ENCODE peak calls at places on chromosomes 4 and X, in ten cellular contexts. X is AG08396; U is stimulated activated naive B cell treated with anti-CD40 and anti-IgM and Interleukin-4, amounts not matched to agents 10 μg/mL and 1 μg/mL and 100 μg/mL, for 72 hours; C is stimulated activated CD4-positive, alpha-beta T cell treated with anti-CD3 and anti-CD28 coated beads, Interleukin-2, amount 100 ng/mL, for 48 hours; W is stimulated activated CD8-positive, alpha-beta memory T cell treated with anti-CD3 and anti-CD28 coated beads, Interleukin-2, amount 100 ng/mL, for 48 hours; O is GM23248; P is iPS-NIHi11; E is NCI-H1930; Y is GM19239; V is naive thymus-derived CD4-positive, alpha-beta T cell. F is an unnamed sample.
A peak's percentile ranks its signal among the peaks of the same experiment; 100 is the strongest.

GRCh38 chr4:15043226-15043625 is 40.9 kb downstream of the CPEB2 start:
- DNase-seq in O (no peak), W (no peak), V (no peak), U (no peak), X (no peak), Y (no peak), C (no peak), P (no peak), E (no peak), F (no peak)

GRCh38 chr4:99863804-99864203 is 30.4 kb downstream of the LAMTOR3 start:
- DNase-seq in O (peak; percentile 34), X (no peak), W (no peak), C (no peak), E (no peak), V (no peak), P (no peak), Y (no peak), U (no peak), F (no peak)

GRCh38 chr4:153275380-153276276 is 68.9 kb upstream of the MND1 start:
- DNase-seq in V (no peak), X (no peak), P (no peak), Y (no peak), W (no peak), O (no peak), U (no peak), E (no peak), C (no peak), F (no peak)

GRCh38 chrX:97401586-97402101 is 517.9 kb downstream of the RPA4 start:
- DNase-seq in E (no peak), U (no peak), O (peak; percentile 17), C (no peak), X (no peak), W (no peak), P (no peak), Y (no peak), V (no peak), F (no peak)

GRCh38 chr4:78325244-78326187 is 226.1 kb upstream of the ANXA3 start:
- DNase-seq in P (no peak), X (no peak), U (no peak), V (no peak), Y (no peak), C (no peak), W (no peak), O (peak; percentile 60), E (no peak), F (no peak)

GRCh38 chrX:40866878-40867277 is 131.5 kb upstream of the MED14 start:
- DNase-seq in O (peak; percentile 47), E (no peak), X (peak; percentile 17), Y (no peak), V (no peak), C (no peak), P (no peak), U (no peak), W (no peak), F (no peak)

GRCh38 chrX:68432648-68433047 is 647 bp downstream of the OPHN1 start:
- DNase-seq in Y (no peak), P (no peak), W (no peak), E (no peak), C (no peak), O (peak; percentile 60), X (no peak), U (no peak), V (no peak), F (no peak)

GRCh38 chrX:57447856-57448255 is 144.0 kb upstream of the ZXDB start:
- DNase-seq in X (no peak), O (peak; percentile 13), W (no peak), Y (no peak), P (no peak), V (no peak), U (no peak), E (no peak), C (no peak), F (no peak)

GRCh38 chr4:121950212-121950679 is 1.6 kb downstream of the TRPC3 start:
- DNase-seq in P (peak; percentile 92), W (peak; percentile 89), V (peak; percentile 63), U (peak; percentile 63), O (peak; percentile 65), C (peak; percentile 89), X (peak; percentile 91), Y (peak; percentile 81), E (peak; percentile 38), F (no peak)

GRCh38 chr4:120939693-120940092 is 17.2 kb upstream of the PRDM5 start:
- DNase-seq in Y (no peak), O (no peak), V (no peak), X (no peak), C (no peak), P (no peak), U (no peak), E (no peak), W (no peak), F (no peak)

GRCh38 chr4:152997771-152998487 is 61.8 kb downstream of the FHDC1 start:
- DNase-seq in C (no peak), P (no peak), X (no peak), Y (no peak), O (no peak), U (no peak), V (no peak), W (no peak), E (no peak), F (no peak)

GRCh38 chr4:42398448-42399355 is 1.4 kb downstream of the SHISA3 start:
- DNase-seq in C (no peak), O (no peak), U (no peak), V (no peak), W (no peak), X (no peak), Y (no peak), P (peak; percentile 31), E (no peak), F (no peak)

GRCh38 chr4:116501954-116502353 is 583.4 kb downstream of the TRAM1L1 start:
- DNase-seq in C (no peak), Y (no peak), P (no peak), X (no peak), W (no peak), V (no peak), E (no peak), U (no peak), O (no peak), F (no peak)

GRCh38 chr4:172786039-172786792 is 382.4 kb upstream of the GALNT7 start:
- DNase-seq in E (no peak), C (no peak), P (no peak), Y (no peak), X (no peak), V (no peak), O (peak; percentile 9), U (no peak), W (no peak), F (no peak)

GRCh38 chr4:57199267-57199666 is 89.1 kb upstream of the IGFBP7 start:
- DNase-seq in Y (no peak), O (no peak), X (no peak), U (no peak), V (no peak), W (no peak), P (no peak), E (no peak), C (no peak), F (no peak)

GRCh38 chr4:23956601-23957364 is 66.9 kb upstream of the PPARGC1A start:
- DNase-seq in V (no peak), U (no peak), W (no peak), O (peak; percentile 26), P (no peak), X (no peak), Y (no peak), E (no peak), C (no peak), F (no peak)

GRCh38 chrX:83501540-83501939 is 6.5 kb upstream of the POU3F4 start:
- DNase-seq in W (no peak), C (no peak), P (no peak), V (no peak), X (no peak), O (no peak), U (no peak), Y (no peak), E (no peak), F (no peak)

GRCh38 chr4:76850010-76850441 is 47.9 kb downstream of the SOWAHB start:
- DNase-seq in P (no peak), V (no peak), W (no peak), O (peak; percentile 81), U (no peak), X (peak; percentile 29), C (no peak), E (no peak), Y (no peak), F (no peak)

GRCh38 chr4:36533944-36534343 is 252.5 kb downstream of the DTHD1 start:
- DNase-seq in W (no peak), P (no peak), U (no peak), E (no peak), Y (no peak), C (no peak), V (no peak), X (no peak), O (no peak), F (no peak)

GRCh38 chr4:89823416-89823815 is 13.5 kb downstream of the SNCA start:
- DNase-seq in C (no peak), O (peak; percentile 17), E (no peak), X (no peak), V (no peak), W (no peak), Y (no peak), U (no peak), P (no peak), F (no peak)

GRCh38 chr4:80461412-80461811 is 125.9 kb downstream of the CFAP299 start:
- DNase-seq in Y (no peak), E (no peak), X (no peak), C (no peak), V (no peak), U (no peak), P (peak; percentile 6), O (no peak), W (no peak), F (no peak)

GRCh38 chrX:17559728-17560379 is 177.4 kb upstream of the SCML1 start:
- DNase-seq in P (peak; percentile 24), V (no peak), Y (no peak), U (no peak), W (no peak), C (no peak), O (peak; percentile 83), E (no peak), X (peak; percentile 69), F (no peak)

GRCh38 chrX:20988804-20989203 is 385.4 kb upstream of the CNKSR2 start:
- DNase-seq in P (no peak), E (no peak), C (no peak), Y (no peak), U (no peak), W (no peak), O (no peak), X (no peak), V (no peak), F (no peak)

GRCh38 chr4:2251795-2252529 is 9.9 kb downstream of the MXD4 start:
- DNase-seq in E (no peak), C (no peak), U (no peak), W (no peak), V (no peak), Y (peak; percentile 8), O (no peak), P (peak; percentile 5), X (no peak), F (no peak)

GRCh38 chr4:6385288-6385687 is 87.1 kb downstream of the PPP2R2C start:
- DNase-seq in O (no peak), C (no peak), U (no peak), W (no peak), E (no peak), Y (no peak), V (no peak), X (no peak), P (no peak), F (no peak)

GRCh38 chr4:145815626-145816025 is 123.0 kb downstream of the ZNF827 start:
- DNase-seq in O (peak; percentile 76), W (no peak), E (no peak), Y (no peak), U (no peak), C (no peak), V (no peak), X (peak; percentile 19), P (no peak), F (no peak)

GRCh38 chr4:147727476-147728028 is 4.3 kb upstream of the ARHGAP10 start:
- DNase-seq in Y (no peak), X (no peak), O (peak; percentile 44), U (no peak), E (no peak), P (no peak), W (no peak), C (no peak), V (no peak), F (no peak)

GRCh38 chrX:46247456-46247855 is 297.8 kb downstream of the ZNF674 start:
- DNase-seq in P (no peak), C (no peak), Y (no peak), X (no peak), V (no peak), U (no peak), E (no peak), W (no peak), O (no peak), F (no peak)

F was measured in GM12878.